ENCODE peak calls at places on chromosomes 2 and 18, in seven cellular contexts. One of them, this sample, is unnamed.

GRCh38 chr2:10495311-10495987 is 47.3 kb upstream of the ODC1 start:
- DNase-seq in GM10248: no peak
- DNase-seq in B cell: no peak
- DNase-seq in fibroblast of villous mesenchyme: no peak
- DNase-seq in BJ: no peak
- DNase-seq in astrocyte of the cerebellum: no peak
- DNase-seq in mucosa of descending colon: no peak
- DNase-seq in this sample: peak

GRCh38 chr2:238879020-238879419 is 31.1 kb downstream of the TWIST2 start:
- DNase-seq in GM10248: no peak
- DNase-seq in B cell: no peak
- DNase-seq in fibroblast of villous mesenchyme: no peak
- DNase-seq in BJ: no peak
- DNase-seq in astrocyte of the cerebellum: no peak
- DNase-seq in mucosa of descending colon: no peak
- DNase-seq in this sample: no peak

GRCh38 chr2:221435161-221435560 is 136.9 kb downstream of the EPHA4 start:
- DNase-seq in GM10248: no peak
- DNase-seq in B cell: no peak
- DNase-seq in fibroblast of villous mesenchyme: no peak
- DNase-seq in BJ: no peak
- DNase-seq in astrocyte of the cerebellum: no peak
- DNase-seq in mucosa of descending colon: no peak
- DNase-seq in this sample: no peak

GRCh38 chr2:26816893-26817292 is 31.0 kb downstream of the CENPA start:
- DNase-seq in GM10248: no peak
- DNase-seq in B cell: no peak
- DNase-seq in fibroblast of villous mesenchyme: no peak
- DNase-seq in BJ: no peak
- DNase-seq in astrocyte of the cerebellum: no peak
- DNase-seq in mucosa of descending colon: peak
- DNase-seq in this sample: no peak

GRCh38 chr2:207330912-207331311 is 165.2 kb upstream of the KLF7 start:
- DNase-seq in GM10248: peak
- DNase-seq in B cell: no peak
- DNase-seq in fibroblast of villous mesenchyme: peak
- DNase-seq in BJ: peak
- DNase-seq in astrocyte of the cerebellum: peak
- DNase-seq in mucosa of descending colon: no peak
- DNase-seq in this sample: no peak

GRCh38 chr18:21012308-21012707 is 99.3 kb downstream of the ROCK1 start:
- DNase-seq in GM10248: no peak
- DNase-seq in B cell: no peak
- DNase-seq in fibroblast of villous mesenchyme: no peak
- DNase-seq in BJ: no peak
- DNase-seq in astrocyte of the cerebellum: no peak
- DNase-seq in mucosa of descending colon: no peak
- DNase-seq in this sample: no peak

GRCh38 chr2:198394208-198394607 is 589.8 kb downstream of the PLCL1 start:
- DNase-seq in GM10248: no peak
- DNase-seq in B cell: no peak
- DNase-seq in fibroblast of villous mesenchyme: no peak
- DNase-seq in BJ: no peak
- DNase-seq in astrocyte of the cerebellum: no peak
- DNase-seq in mucosa of descending colon: no peak
- DNase-seq in this sample: no peak

GRCh38 chr2:100653449-100654045 is 90.8 kb downstream of the PDCL3 start:
- DNase-seq in GM10248: no peak
- DNase-seq in B cell: no peak
- DNase-seq in fibroblast of villous mesenchyme: no peak
- DNase-seq in BJ: no peak
- DNase-seq in astrocyte of the cerebellum: no peak
- DNase-seq in mucosa of descending colon: no peak
- DNase-seq in this sample: peak

GRCh38 chr2:18684202-18685040 is 95.1 kb upstream of the NT5C1B start:
- DNase-seq in GM10248: no peak
- DNase-seq in B cell: no peak
- DNase-seq in fibroblast of villous mesenchyme: peak
- DNase-seq in BJ: peak
- DNase-seq in astrocyte of the cerebellum: no peak
- DNase-seq in mucosa of descending colon: peak
- DNase-seq in this sample: no peak

GRCh38 chr18:12376034-12376717 is 851 bp downstream of the AFG3L2 start:
- DNase-seq in GM10248: peak
- DNase-seq in B cell: no peak
- DNase-seq in fibroblast of villous mesenchyme: peak
- DNase-seq in BJ: no peak
- DNase-seq in astrocyte of the cerebellum: no peak
- DNase-seq in mucosa of descending colon: peak
- DNase-seq in this sample: no peak

GRCh38 chr2:208224802-208225201 is 30.1 kb downstream of the IDH1 start:
- DNase-seq in GM10248: no peak
- DNase-seq in B cell: no peak
- DNase-seq in fibroblast of villous mesenchyme: no peak
- DNase-seq in BJ: no peak
- DNase-seq in astrocyte of the cerebellum: no peak
- DNase-seq in mucosa of descending colon: no peak
- DNase-seq in this sample: no peak

GRCh38 chr18:25349926-25350560 is 1.9 kb downstream of the ZNF521 start:
- DNase-seq in GM10248: no peak
- DNase-seq in B cell: peak
- DNase-seq in fibroblast of villous mesenchyme: peak
- DNase-seq in BJ: no peak
- DNase-seq in astrocyte of the cerebellum: no peak
- DNase-seq in mucosa of descending colon: no peak
- DNase-seq in this sample: no peak

GRCh38 chr2:200515155-200515554 is 5.3 kb upstream of the KCTD18 start:
- DNase-seq in GM10248: no peak
- DNase-seq in B cell: no peak
- DNase-seq in fibroblast of villous mesenchyme: no peak
- DNase-seq in BJ: no peak
- DNase-seq in astrocyte of the cerebellum: no peak
- DNase-seq in mucosa of descending colon: no peak
- DNase-seq in this sample: no peak

GRCh38 chr2:107751936-107752335 is 74.8 kb upstream of the RGPD4 start:
- DNase-seq in GM10248: no peak
- DNase-seq in B cell: no peak
- DNase-seq in fibroblast of villous mesenchyme: no peak
- DNase-seq in BJ: no peak
- DNase-seq in astrocyte of the cerebellum: no peak
- DNase-seq in mucosa of descending colon: no peak
- DNase-seq in this sample: no peak

GRCh38 chr2:203656522-203657287 is 49.7 kb upstream of the CD28 start:
- DNase-seq in GM10248: no peak
- DNase-seq in B cell: no peak
- DNase-seq in fibroblast of villous mesenchyme: peak
- DNase-seq in BJ: no peak
- DNase-seq in astrocyte of the cerebellum: no peak
- DNase-seq in mucosa of descending colon: peak
- DNase-seq in this sample: no peak

GRCh38 chr18:59502222-59502898 is 143.3 kb upstream of the LMAN1 start:
- DNase-seq in GM10248: no peak
- DNase-seq in B cell: no peak
- DNase-seq in fibroblast of villous mesenchyme: peak
- DNase-seq in BJ: peak
- DNase-seq in astrocyte of the cerebellum: peak
- DNase-seq in mucosa of descending colon: peak
- DNase-seq in this sample: no peak

GRCh38 chr18:35438480-35439234 is 59.1 kb downstream of the INO80C start:
- DNase-seq in GM10248: no peak
- DNase-seq in B cell: no peak
- DNase-seq in fibroblast of villous mesenchyme: no peak
- DNase-seq in BJ: no peak
- DNase-seq in astrocyte of the cerebellum: no peak
- DNase-seq in mucosa of descending colon: no peak
- DNase-seq in this sample: no peak

GRCh38 chr2:195364015-195364965 is 292.7 kb upstream of the SLC39A10 start:
- DNase-seq in GM10248: no peak
- DNase-seq in B cell: no peak
- DNase-seq in fibroblast of villous mesenchyme: peak
- DNase-seq in BJ: no peak
- DNase-seq in astrocyte of the cerebellum: peak
- DNase-seq in mucosa of descending colon: no peak
- DNase-seq in this sample: no peak

GRCh38 chr2:160242863-160243552 is 42.9 kb upstream of the ITGB6 start:
- DNase-seq in GM10248: no peak
- DNase-seq in B cell: no peak
- DNase-seq in fibroblast of villous mesenchyme: no peak
- DNase-seq in BJ: no peak
- DNase-seq in astrocyte of the cerebellum: no peak
- DNase-seq in mucosa of descending colon: no peak
- DNase-seq in this sample: no peak

GRCh38 chr18:8288447-8289213 is 320.6 kb upstream of the RAB12 start:
- DNase-seq in GM10248: no peak
- DNase-seq in B cell: no peak
- DNase-seq in fibroblast of villous mesenchyme: no peak
- DNase-seq in BJ: no peak
- DNase-seq in astrocyte of the cerebellum: no peak
- DNase-seq in mucosa of descending colon: no peak
- DNase-seq in this sample: no peak

GRCh38 chr2:121722479-121722878 is 14.2 kb downstream of the NIFK start:
- DNase-seq in GM10248: no peak
- DNase-seq in B cell: no peak
- DNase-seq in fibroblast of villous mesenchyme: peak
- DNase-seq in BJ: peak
- DNase-seq in astrocyte of the cerebellum: no peak
- DNase-seq in mucosa of descending colon: no peak
- DNase-seq in this sample: no peak

GRCh38 chr2:168607992-168608391 is 151.9 kb downstream of the CERS6 start:
- DNase-seq in GM10248: no peak
- DNase-seq in B cell: no peak
- DNase-seq in fibroblast of villous mesenchyme: peak
- DNase-seq in BJ: no peak
- DNase-seq in astrocyte of the cerebellum: no peak
- DNase-seq in mucosa of descending colon: no peak
- DNase-seq in this sample: no peak

GRCh38 chr2:64985457-64985856 is 3.7 kb upstream of the SLC1A4 start:
- DNase-seq in GM10248: no peak
- DNase-seq in B cell: no peak
- DNase-seq in fibroblast of villous mesenchyme: no peak
- DNase-seq in BJ: no peak
- DNase-seq in astrocyte of the cerebellum: no peak
- DNase-seq in mucosa of descending colon: no peak
- DNase-seq in this sample: no peak

GRCh38 chr2:75224636-75225094 is 25.3 kb upstream of the TACR1 start:
- DNase-seq in GM10248: no peak
- DNase-seq in B cell: no peak
- DNase-seq in fibroblast of villous mesenchyme: no peak
- DNase-seq in BJ: no peak
- DNase-seq in astrocyte of the cerebellum: no peak
- DNase-seq in mucosa of descending colon: no peak
- DNase-seq in this sample: no peak

GRCh38 chr2:209472871-209473270 is 49.0 kb downstream of the MAP2 start:
- DNase-seq in GM10248: no peak
- DNase-seq in B cell: no peak
- DNase-seq in fibroblast of villous mesenchyme: peak
- DNase-seq in BJ: no peak
- DNase-seq in astrocyte of the cerebellum: no peak
- DNase-seq in mucosa of descending colon: no peak
- DNase-seq in this sample: no peak

DNA sequence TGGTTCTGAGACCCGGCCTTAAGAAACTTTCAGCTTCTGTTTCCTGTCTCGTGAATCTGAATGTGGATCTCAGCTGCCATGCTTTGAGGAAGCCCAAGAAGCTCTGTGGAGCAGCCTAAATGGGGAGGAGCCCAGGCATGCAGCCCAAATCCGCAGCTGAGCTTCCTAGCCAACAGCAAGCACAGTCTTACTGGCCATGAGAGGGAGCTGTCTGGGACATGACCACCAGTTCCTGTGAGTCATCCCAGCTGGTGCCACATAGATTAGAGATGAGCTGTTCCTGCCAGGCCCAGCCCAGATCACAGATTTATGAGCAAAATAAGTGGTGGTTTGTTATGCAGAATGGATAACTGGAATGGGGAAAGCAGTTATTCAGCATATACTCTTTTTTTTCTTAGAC is 224.4 kb upstream of the APCDD1 start:
- DNase-seq in GM10248: no peak
- DNase-seq in B cell: no peak
- DNase-seq in fibroblast of villous mesenchyme: peak
- DNase-seq in BJ: peak
- DNase-seq in astrocyte of the cerebellum: no peak
- DNase-seq in mucosa of descending colon: no peak
- DNase-seq in this sample: no peak
- TF ChIP-seq CTCF in GM10248: no peak
- TF ChIP-seq CTCF in B cell: no peak
- TF ChIP-seq CTCF in fibroblast of villous mesenchyme: peak
- TF ChIP-seq CTCF in BJ: peak
- TF ChIP-seq CTCF in astrocyte of the cerebellum: no peak
- TF ChIP-seq CTCF in mucosa of descending colon: no peak
- TF ChIP-seq CTCF in this sample: no peak

GRCh38 chr2:216284708-216285107 is 87.6 kb downstream of the MARCHF4 start:
- DNase-seq in GM10248: no peak
- DNase-seq in B cell: no peak
- DNase-seq in fibroblast of villous mesenchyme: no peak
- DNase-seq in BJ: no peak
- DNase-seq in astrocyte of the cerebellum: no peak
- DNase-seq in mucosa of descending colon: no peak
- DNase-seq in this sample: no peak

GRCh38 chr2:216281316-216281715 is 91.0 kb downstream of the MARCHF4 start:
- DNase-seq in GM10248: no peak
- DNase-seq in B cell: no peak
- DNase-seq in fibroblast of villous mesenchyme: no peak
- DNase-seq in BJ: no peak
- DNase-seq in astrocyte of the cerebellum: no peak
- DNase-seq in mucosa of descending colon: no peak
- DNase-seq in this sample: no peak

GRCh38 chr2:216285641-216286156 is 86.6 kb downstream of the MARCHF4 start:
- DNase-seq in GM10248: no peak
- DNase-seq in B cell: no peak
- DNase-seq in fibroblast of villous mesenchyme: no peak
- DNase-seq in BJ: no peak
- DNase-seq in astrocyte of the cerebellum: no peak
- DNase-seq in mucosa of descending colon: no peak
- DNase-seq in this sample: no peak

GRCh38 chr2:216281881-216282280 is 90.4 kb downstream of the MARCHF4 start:
- DNase-seq in GM10248: no peak
- DNase-seq in B cell: no peak
- DNase-seq in fibroblast of villous mesenchyme: no peak
- DNase-seq in BJ: no peak
- DNase-seq in astrocyte of the cerebellum: no peak
- DNase-seq in mucosa of descending colon: no peak
- DNase-seq in this sample: no peak

GRCh38 chr2:216283038-216283900 is 89.0 kb downstream of the MARCHF4 start:
- DNase-seq in GM10248: peak
- DNase-seq in B cell: no peak
- DNase-seq in fibroblast of villous mesenchyme: no peak
- DNase-seq in BJ: no peak
- DNase-seq in astrocyte of the cerebellum: no peak
- DNase-seq in mucosa of descending colon: peak
- DNase-seq in this sample: no peak
- TF ChIP-seq CTCF in GM10248: peak
- TF ChIP-seq CTCF in B cell: no peak
- TF ChIP-seq CTCF in fibroblast of villous mesenchyme: peak
- TF ChIP-seq CTCF in BJ: peak
- TF ChIP-seq CTCF in astrocyte of the cerebellum: peak
- TF ChIP-seq CTCF in mucosa of descending colon: no peak
- TF ChIP-seq CTCF in this sample: peak

GRCh38 chr18:61893971-61894750 is 1.4 kb upstream of the RNF152 start:
- DNase-seq in GM10248: peak
- DNase-seq in B cell: peak
- DNase-seq in fibroblast of villous mesenchyme: peak
- DNase-seq in BJ: no peak
- DNase-seq in astrocyte of the cerebellum: no peak
- DNase-seq in mucosa of descending colon: peak
- DNase-seq in this sample: peak
- TF ChIP-seq CTCF in GM10248: peak
- TF ChIP-seq CTCF in B cell: no peak
- TF ChIP-seq CTCF in fibroblast of villous mesenchyme: peak
- TF ChIP-seq CTCF in BJ: peak
- TF ChIP-seq CTCF in astrocyte of the cerebellum: no peak
- TF ChIP-seq CTCF in mucosa of descending colon: peak
- TF ChIP-seq CTCF in this sample: peak

GRCh38 chr2:142112648-142113278 is 18.1 kb downstream of the LRP1B start:
- DNase-seq in GM10248: no peak
- DNase-seq in B cell: no peak
- DNase-seq in fibroblast of villous mesenchyme: peak
- DNase-seq in BJ: peak
- DNase-seq in astrocyte of the cerebellum: peak
- DNase-seq in mucosa of descending colon: no peak
- DNase-seq in this sample: no peak
- TF ChIP-seq CTCF in GM10248: no peak
- TF ChIP-seq CTCF in B cell: no peak
- TF ChIP-seq CTCF in fibroblast of villous mesenchyme: no peak
- TF ChIP-seq CTCF in BJ: peak
- TF ChIP-seq CTCF in astrocyte of the cerebellum: peak
- TF ChIP-seq CTCF in mucosa of descending colon: no peak
- TF ChIP-seq CTCF in this sample: peak